ENCODE peak calls at places on chromosomes 12 and 14, in seven cellular contexts. One of them, this sample, is unnamed.

GRCh38 chr12:59486827-59487226 is 109.0 kb upstream of the SLC16A7 start:
- DNase-seq in tibial nerve: no peak
- DNase-seq in testis: no peak
- DNase-seq in ovary: no peak
- DNase-seq in pancreas: no peak
- DNase-seq in choroid plexus epithelial cell: no peak
- DNase-seq in cardiac muscle cell: no peak
- DNase-seq in this sample: no peak

GRCh38 chr12:78096909-78097597 is 266.4 kb downstream of the NAV3 start:
- DNase-seq in tibial nerve: no peak
- DNase-seq in testis: no peak
- DNase-seq in ovary: no peak
- DNase-seq in pancreas: no peak
- DNase-seq in choroid plexus epithelial cell: peak; percentile 87
- DNase-seq in cardiac muscle cell: no peak
- DNase-seq in this sample: no peak

GRCh38 chr12:32508626-32509025 is 109.3 kb downstream of the FGD4 start:
- DNase-seq in tibial nerve: no peak
- DNase-seq in testis: no peak
- DNase-seq in ovary: no peak
- DNase-seq in pancreas: no peak
- DNase-seq in choroid plexus epithelial cell: no peak
- DNase-seq in cardiac muscle cell: no peak
- DNase-seq in this sample: no peak

GRCh38 chr12:93550748-93551611 is 21.5 kb upstream of the SOCS2 start:
- DNase-seq in tibial nerve: no peak
- DNase-seq in testis: no peak
- DNase-seq in ovary: no peak
- DNase-seq in pancreas: no peak
- DNase-seq in choroid plexus epithelial cell: peak; percentile 35
- DNase-seq in cardiac muscle cell: no peak
- DNase-seq in this sample: no peak

GRCh38 chr12:12511021-12511783 is 51.5 kb downstream of the DUSP16 start:
- DNase-seq in tibial nerve: no peak
- DNase-seq in testis: no peak
- DNase-seq in ovary: no peak
- DNase-seq in pancreas: no peak
- DNase-seq in choroid plexus epithelial cell: no peak
- DNase-seq in cardiac muscle cell: no peak
- DNase-seq in this sample: no peak

GRCh38 chr12:68453278-68453677 is 121.1 kb upstream of the MDM1 start:
- DNase-seq in tibial nerve: no peak
- DNase-seq in testis: no peak
- DNase-seq in ovary: no peak
- DNase-seq in pancreas: no peak
- DNase-seq in choroid plexus epithelial cell: no peak
- DNase-seq in cardiac muscle cell: no peak
- DNase-seq in this sample: no peak

GRCh38 chr12:2960432-2960956 is 1.3 kb downstream of the TEAD4 start:
- DNase-seq in tibial nerve: no peak
- DNase-seq in testis: no peak
- DNase-seq in ovary: no peak
- DNase-seq in pancreas: no peak
- DNase-seq in choroid plexus epithelial cell: peak; percentile 26
- DNase-seq in cardiac muscle cell: no peak
- DNase-seq in this sample: no peak

GRCh38 chr14:103762011-103762410 is 46.4 kb downstream of the ZFYVE21 start:
- DNase-seq in tibial nerve: no peak
- DNase-seq in testis: no peak
- DNase-seq in ovary: no peak
- DNase-seq in pancreas: no peak
- DNase-seq in choroid plexus epithelial cell: no peak
- DNase-seq in cardiac muscle cell: no peak
- DNase-seq in this sample: no peak

GRCh38 chr14:21476526-21476924 is 234 bp downstream of the RAB2B start:
- DNase-seq in tibial nerve: peak; percentile 69
- DNase-seq in testis: no peak
- DNase-seq in ovary: peak; percentile 80
- DNase-seq in pancreas: peak; percentile 88
- DNase-seq in choroid plexus epithelial cell: peak; percentile 70
- DNase-seq in cardiac muscle cell: no peak
- DNase-seq in this sample: no peak

GRCh38 chr12:31324116-31324844 is 1.7 kb downstream of the SINHCAF start:
- DNase-seq in tibial nerve: peak; percentile 31
- DNase-seq in testis: peak; percentile 76
- DNase-seq in ovary: peak; percentile 77
- DNase-seq in pancreas: peak; percentile 81
- DNase-seq in choroid plexus epithelial cell: peak; percentile 86
- DNase-seq in cardiac muscle cell: peak; percentile 84
- DNase-seq in this sample: peak; percentile 10

GRCh38 chr12:14904854-14905253 is 19.2 kb upstream of the MGP start:
- DNase-seq in tibial nerve: no peak
- DNase-seq in testis: no peak
- DNase-seq in ovary: no peak
- DNase-seq in pancreas: no peak
- DNase-seq in choroid plexus epithelial cell: no peak
- DNase-seq in cardiac muscle cell: no peak
- DNase-seq in this sample: no peak
- TF ChIP-seq CTCF in tibial nerve: no peak
- TF ChIP-seq CTCF in testis: no peak
- TF ChIP-seq CTCF in ovary: no peak
- TF ChIP-seq CTCF in pancreas: no peak
- TF ChIP-seq CTCF in choroid plexus epithelial cell: no peak
- TF ChIP-seq CTCF in cardiac muscle cell: no peak
- TF ChIP-seq CTCF in this sample: no peak

GRCh38 chr14:37035401-37035800 is 137.0 kb downstream of the SLC25A21 start:
- DNase-seq in tibial nerve: no peak
- DNase-seq in testis: no peak
- DNase-seq in ovary: no peak
- DNase-seq in pancreas: no peak
- DNase-seq in choroid plexus epithelial cell: peak; percentile 10
- DNase-seq in cardiac muscle cell: no peak
- DNase-seq in this sample: no peak

GRCh38 chr14:37037636-37038387 is 134.6 kb downstream of the SLC25A21 start:
- DNase-seq in tibial nerve: no peak
- DNase-seq in testis: no peak
- DNase-seq in ovary: no peak
- DNase-seq in pancreas: no peak
- DNase-seq in choroid plexus epithelial cell: no peak
- DNase-seq in cardiac muscle cell: no peak
- DNase-seq in this sample: no peak

GRCh38 chr14:37034410-37035285 is 137.8 kb downstream of the SLC25A21 start:
- DNase-seq in tibial nerve: no peak
- DNase-seq in testis: no peak
- DNase-seq in ovary: no peak
- DNase-seq in pancreas: no peak
- DNase-seq in choroid plexus epithelial cell: peak; percentile 42
- DNase-seq in cardiac muscle cell: no peak
- DNase-seq in this sample: peak; percentile 69

GRCh38 chr14:37032863-37033262 is 139.5 kb downstream of the SLC25A21 start:
- DNase-seq in tibial nerve: no peak
- DNase-seq in testis: no peak
- DNase-seq in ovary: no peak
- DNase-seq in pancreas: no peak
- DNase-seq in choroid plexus epithelial cell: no peak
- DNase-seq in cardiac muscle cell: no peak
- DNase-seq in this sample: no peak

DNA sequence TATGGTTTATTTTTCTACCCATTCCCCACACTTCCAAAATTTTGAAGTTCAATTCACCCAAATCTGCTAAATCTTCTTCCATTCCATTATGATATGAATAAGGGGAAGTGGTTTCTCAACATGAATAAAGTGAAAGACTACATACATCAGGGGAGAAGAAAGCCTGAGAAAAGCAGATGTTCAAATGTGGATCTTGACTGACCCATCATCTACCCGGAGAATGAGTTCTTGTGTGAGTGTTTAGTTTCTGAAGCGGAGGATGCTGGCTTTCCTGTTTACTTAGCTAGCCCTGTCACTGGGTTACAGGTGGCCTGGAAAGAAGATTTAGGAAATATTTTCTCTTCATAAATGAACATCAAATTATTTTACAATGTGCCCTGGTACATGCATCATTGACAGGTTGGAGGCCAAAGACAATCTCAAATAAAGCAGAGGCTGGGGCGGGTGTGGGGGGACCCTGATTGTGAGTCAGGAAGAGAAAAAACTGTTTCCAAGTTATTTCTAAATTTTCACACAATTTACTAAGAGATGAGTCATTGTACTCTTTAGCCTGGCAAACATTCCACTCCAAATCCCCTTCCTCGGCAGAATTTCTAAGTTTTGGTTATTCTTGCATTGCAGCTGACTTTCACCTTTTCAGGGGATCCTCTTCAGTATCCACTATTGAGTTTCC is 135.6 kb downstream of the SLC25A21 start:
- DNase-seq in tibial nerve: no peak
- DNase-seq in testis: no peak
- DNase-seq in ovary: no peak
- DNase-seq in pancreas: no peak
- DNase-seq in choroid plexus epithelial cell: peak; percentile 61
- DNase-seq in cardiac muscle cell: no peak
- DNase-seq in this sample: no peak
- H3K4me3 ChIP-seq in tibial nerve: no peak overlapping the region
- H3K4me3 ChIP-seq in testis: no peak overlapping the region
- H3K4me3 ChIP-seq in ovary: no peak overlapping the region
- H3K4me3 ChIP-seq in pancreas: no peak overlapping the region
- H3K4me3 ChIP-seq in choroid plexus epithelial cell: no peak overlapping the region
- H3K4me3 ChIP-seq in cardiac muscle cell: no peak overlapping the region
- H3K4me3 ChIP-seq in this sample: no peak overlapping the region

DNA sequence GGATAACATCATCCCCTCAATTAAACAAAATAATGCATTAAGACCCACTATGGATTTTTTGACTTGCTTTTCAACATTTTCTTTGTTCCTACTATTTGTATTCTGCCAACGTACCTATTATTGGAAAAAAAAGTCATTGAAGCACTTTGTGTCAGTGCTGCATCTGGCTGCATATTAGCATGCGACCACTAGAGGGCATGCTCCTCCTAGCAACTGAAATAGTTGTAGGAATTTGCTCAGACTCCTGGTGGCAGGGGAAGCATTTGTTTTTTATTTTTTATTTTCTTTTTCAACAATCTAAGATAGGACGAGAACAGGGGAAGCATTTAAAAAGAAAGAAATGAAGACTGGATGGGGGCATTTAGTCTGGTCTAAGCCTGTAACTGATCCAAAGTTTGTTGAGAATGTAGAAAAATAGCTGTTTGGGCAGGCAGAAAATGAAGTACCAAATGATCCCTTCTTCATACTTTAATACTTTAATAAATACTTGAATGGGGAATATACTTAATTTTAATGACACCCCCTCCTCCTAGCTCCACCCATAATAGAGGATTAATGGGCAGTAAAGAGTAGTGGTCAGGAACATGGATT is 14.5 kb upstream of the CLEC4A start:
- DNase-seq in tibial nerve: peak; percentile 79
- DNase-seq in testis: peak; percentile 89
- DNase-seq in ovary: peak; percentile 63
- DNase-seq in pancreas: peak; percentile 80
- DNase-seq in choroid plexus epithelial cell: peak; percentile 90
- DNase-seq in cardiac muscle cell: peak; percentile 82
- DNase-seq in this sample: peak; percentile 48
- TF ChIP-seq CTCF in tibial nerve: peak; percentile 91
- TF ChIP-seq CTCF in testis: peak; percentile 99
- TF ChIP-seq CTCF in ovary: peak; percentile 89
- TF ChIP-seq CTCF in pancreas: peak; percentile 91
- TF ChIP-seq CTCF in choroid plexus epithelial cell: peak; percentile 98
- TF ChIP-seq CTCF in cardiac muscle cell: peak; percentile 97
- TF ChIP-seq CTCF in this sample: peak; percentile 93

GRCh38 chr14:61749867-61750266 is 12.4 kb upstream of the SNAPC1 start:
- DNase-seq in tibial nerve: no peak
- DNase-seq in testis: no peak
- DNase-seq in ovary: no peak
- DNase-seq in pancreas: no peak
- DNase-seq in choroid plexus epithelial cell: peak; percentile 42
- DNase-seq in cardiac muscle cell: peak; percentile 60
- DNase-seq in this sample: no peak
- H3K4me3 ChIP-seq in tibial nerve: no peak overlapping the region
- H3K4me3 ChIP-seq in testis: no peak overlapping the region
- H3K4me3 ChIP-seq in ovary: no peak overlapping the region
- H3K4me3 ChIP-seq in pancreas: no peak overlapping the region
- H3K4me3 ChIP-seq in choroid plexus epithelial cell: peak overlapping the region; percentile 2
- H3K4me3 ChIP-seq in cardiac muscle cell: peak overlapping the region; percentile 50
- H3K4me3 ChIP-seq in this sample: no peak overlapping the region

GRCh38 chr14:68688872-68689371 is 103.9 kb downstream of the ZFP36L1 start:
- DNase-seq in tibial nerve: no peak
- DNase-seq in testis: peak; percentile 43
- DNase-seq in ovary: peak; percentile 67
- DNase-seq in pancreas: no peak
- DNase-seq in choroid plexus epithelial cell: peak; percentile 89
- DNase-seq in cardiac muscle cell: no peak
- DNase-seq in this sample: peak; percentile 43
- TF ChIP-seq CTCF in tibial nerve: no peak
- TF ChIP-seq CTCF in testis: no peak
- TF ChIP-seq CTCF in ovary: no peak
- TF ChIP-seq CTCF in pancreas: no peak
- TF ChIP-seq CTCF in choroid plexus epithelial cell: peak; percentile 50
- TF ChIP-seq CTCF in cardiac muscle cell: peak; percentile 30
- TF ChIP-seq CTCF in this sample: no peak

GRCh38 chr14:77039285-77040058 is 11.0 kb upstream of the IRF2BPL start:
- DNase-seq in tibial nerve: no peak
- DNase-seq in testis: no peak
- DNase-seq in ovary: no peak
- DNase-seq in pancreas: no peak
- DNase-seq in choroid plexus epithelial cell: peak; percentile 62
- DNase-seq in cardiac muscle cell: peak; percentile 40
- DNase-seq in this sample: no peak
- H3K4me3 ChIP-seq in tibial nerve: no peak overlapping the region
- H3K4me3 ChIP-seq in testis: peak overlapping the region; percentile 37
- H3K4me3 ChIP-seq in ovary: peak overlapping the region; percentile 23
- H3K4me3 ChIP-seq in pancreas: peak overlapping the region; percentile 33
- H3K4me3 ChIP-seq in choroid plexus epithelial cell: peak overlapping the region; percentile 13
- H3K4me3 ChIP-seq in cardiac muscle cell: peak overlapping the region; percentile 12
- H3K4me3 ChIP-seq in this sample: peak overlapping the region; percentile 18